ENCODE peak calls at places on chromosomes 12 and 14, in eight cellular contexts. B is WTC11, R is GM13977, V is HCT116, G is lower lobe of right lung, E is pancreas, U is AG09309, N is osteocyte. Y is an unnamed sample.
A peak's percentile ranks its signal among the peaks of the same experiment; 100 is the strongest.

GRCh38 chr12:82595946-82596345 is 90.8 kb upstream of the TMTC2 start:
- DNase-seq in B (no peak), R (no peak), V (no peak), G (no peak), E (no peak), U (no peak), N (no peak), Y (no peak)

GRCh38 chr12:44465139-44465538 is 411.0 kb downstream of the NELL2 start:
- DNase-seq in B (no peak), R (no peak), V (peak; percentile 3), G (no peak), E (no peak), U (no peak), N (no peak), Y (no peak)

GRCh38 chr12:132178801-132179401 is 34.6 kb downstream of the NOC4L start:
- DNase-seq in B (peak; percentile 58), R (no peak), V (no peak), G (no peak), E (no peak), U (no peak), N (no peak), Y (peak; percentile 60)

GRCh38 chr14:86086962-86087361 is 557.0 kb downstream of the FLRT2 start:
- DNase-seq in B (no peak), R (no peak), V (no peak), G (no peak), E (no peak), U (no peak), N (no peak), Y (no peak)

GRCh38 chr12:65229441-65229840 is 49.0 kb upstream of the MSRB3 start:
- DNase-seq in B (no peak), R (no peak), V (no peak), G (no peak), E (no peak), U (peak; percentile 8), N (no peak), Y (no peak)

GRCh38 chr14:80926706-80927384 is 14.7 kb downstream of the CEP128 start:
- DNase-seq in B (no peak), R (no peak), V (no peak), G (no peak), E (no peak), U (peak; percentile 46), N (no peak), Y (no peak)

GRCh38 chr14:94547151-94547680 is 14.0 kb upstream of the SERPINA4 start:
- DNase-seq in B (no peak), R (no peak), V (no peak), G (no peak), E (no peak), U (no peak), N (peak; percentile 56), Y (no peak)

GRCh38 chr14:98144964-98145363 is 1127.0 kb downstream of the BCL11B start:
- DNase-seq in B (no peak), R (no peak), V (no peak), G (no peak), E (no peak), U (no peak), N (no peak), Y (no peak)

GRCh38 chr12:3071710-3072109 is 5.5 kb upstream of the TSPAN9 start:
- DNase-seq in B (no peak), R (no peak), V (no peak), G (no peak), E (no peak), U (no peak), N (no peak), Y (no peak)

GRCh38 chr14:33484264-33484663 is 466.6 kb downstream of the EGLN3 start:
- DNase-seq in B (no peak), R (no peak), V (no peak), G (no peak), E (no peak), U (no peak), N (no peak), Y (no peak)

GRCh38 chr12:57604454-57605307 is at the start of gene DTX3:
- DNase-seq in B (peak; percentile 52), R (peak; percentile 81), V (no peak), G (no peak), E (no peak), U (no peak), N (no peak), Y (peak; percentile 66)

GRCh38 chr14:88255196-88255595 is 67.9 kb downstream of the KCNK10 start:
- DNase-seq in B (no peak), R (no peak), V (no peak), G (no peak), E (no peak), U (no peak), N (no peak), Y (no peak)

GRCh38 chr14:20836668-20837338 is 34.2 kb upstream of the RNASE1 start:
- DNase-seq in B (peak; percentile 51), R (no peak), V (peak; percentile 66), G (no peak), E (peak; percentile 54), U (no peak), N (no peak), Y (no peak)

GRCh38 chr12:110996415-110996814 is 76.0 kb upstream of the MYL2 start:
- DNase-seq in B (no peak), R (no peak), V (no peak), G (no peak), E (no peak), U (no peak), N (no peak), Y (no peak)

GRCh38 chr12:97572220-97572619 is 109.6 kb downstream of the RMST start:
- DNase-seq in B (no peak), R (no peak), V (no peak), G (no peak), E (no peak), U (no peak), N (no peak), Y (no peak)

GRCh38 chr12:120856980-120857379 is 47.2 kb downstream of the SPPL3 start:
- DNase-seq in B (no peak), R (no peak), V (peak; percentile 12), G (no peak), E (no peak), U (no peak), N (no peak), Y (no peak)

GRCh38 chr12:32482226-32482625 is 82.9 kb downstream of the FGD4 start:
- DNase-seq in B (no peak), R (peak; percentile 27), V (no peak), G (no peak), E (no peak), U (no peak), N (no peak), Y (no peak)

GRCh38 chr12:90543393-90543792 is 411.6 kb downstream of the CCER1 start:
- DNase-seq in B (no peak), R (no peak), V (no peak), G (no peak), E (no peak), U (no peak), N (no peak), Y (no peak)

GRCh38 chr14:91116913-91117588 is 3.2 kb downstream of the DGLUCY start:
- DNase-seq in B (no peak), R (no peak), V (no peak), G (no peak), E (no peak), U (no peak), N (no peak), Y (peak; percentile 85)

GRCh38 chr12:69648476-69648875 is 37.8 kb upstream of the LRRC10 start:
- DNase-seq in B (no peak), R (no peak), V (no peak), G (no peak), E (no peak), U (peak; percentile 88), N (no peak), Y (no peak)

GRCh38 chr14:76950043-76951020 is 78.2 kb downstream of the IRF2BPL start:
- DNase-seq in B (no peak), R (no peak), V (no peak), G (no peak), E (peak; percentile 47), U (no peak), N (no peak), Y (no peak)

GRCh38 chr12:120800665-120801064 is 75.0 kb downstream of the ACADS start:
- DNase-seq in B (no peak), R (no peak), V (no peak), G (no peak), E (no peak), U (no peak), N (no peak), Y (no peak)

GRCh38 chr12:31618228-31619025 is 27.5 kb upstream of the DENND5B start:
- DNase-seq in B (no peak), R (no peak), V (no peak), G (no peak), E (no peak), U (peak; percentile 32), N (no peak), Y (no peak)

GRCh38 chr12:25861226-25861625 is 97.3 kb upstream of the RASSF8 start:
- DNase-seq in B (no peak), R (no peak), V (no peak), G (no peak), E (no peak), U (no peak), N (no peak), Y (no peak)
- TF ChIP-seq CTCF in B (no peak), R (no peak), V (no peak), G (no peak), E (no peak), U (no peak), N (no peak), Y (no peak)

GRCh38 chr14:99971087-99971928 is 93.9 kb upstream of the EVL start:
- DNase-seq in B (peak; percentile 80), R (peak; percentile 88), V (peak; percentile 21), G (peak; percentile 82), E (peak; percentile 83), U (no peak), N (peak; percentile 94), Y (peak; percentile 87)
- TF ChIP-seq CTCF in B (no peak), R (no peak), V (no peak), G (no peak), E (no peak), U (no peak), N (peak; percentile 10), Y (no peak)

DNA sequence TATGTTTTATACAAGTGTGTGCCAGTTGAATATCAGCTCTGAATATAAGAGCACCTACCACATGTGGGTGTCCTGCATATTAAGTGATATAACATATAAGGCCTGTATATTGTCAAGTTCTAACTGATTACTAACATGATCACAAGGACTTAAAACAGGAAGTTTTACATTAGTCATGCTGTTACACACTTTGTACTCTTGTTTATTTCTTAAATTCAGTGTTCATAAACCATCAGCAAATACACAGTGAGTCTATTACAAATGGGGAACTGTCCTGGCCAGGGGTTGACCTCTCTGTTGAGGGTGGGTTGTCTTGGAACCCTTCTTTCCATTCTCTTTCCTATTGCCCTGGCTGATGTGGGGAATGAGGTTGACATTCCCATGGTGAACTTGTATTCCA is 19.1 kb downstream of the HELB start:
- DNase-seq in B (no peak), R (no peak), V (no peak), G (no peak), E (no peak), U (no peak), N (no peak), Y (no peak)
- TF ChIP-seq CTCF in B (no peak), R (no peak), V (no peak), G (no peak), E (no peak), U (no peak), N (no peak), Y (no peak)

DNA sequence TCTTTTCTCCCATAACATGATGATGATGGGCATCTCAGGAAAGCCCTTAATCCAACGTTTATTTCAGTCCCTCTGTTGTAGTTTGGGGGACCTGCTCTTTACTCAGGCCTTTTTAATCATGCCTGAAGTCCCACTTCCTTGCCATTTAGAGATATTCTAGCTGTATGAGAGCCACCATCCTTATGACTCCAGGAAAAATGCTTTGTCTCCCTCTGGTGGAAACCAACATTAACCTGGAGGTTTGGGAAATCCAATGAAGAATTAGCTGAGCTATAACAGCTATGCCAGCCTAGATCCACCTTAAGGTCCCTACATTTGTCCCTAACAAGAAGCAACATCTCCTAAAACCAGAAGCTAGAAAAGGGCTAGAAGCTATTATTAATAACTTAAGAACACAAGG is 1399.1 kb downstream of the LRFN5 start:
- DNase-seq in B (no peak), R (no peak), V (no peak), G (no peak), E (no peak), U (no peak), N (no peak), Y (no peak)
- TF ChIP-seq CTCF in B (no peak), R (no peak), V (no peak), G (no peak), E (no peak), U (no peak), N (peak; percentile 32), Y (no peak)